ENCODE peak calls at places on chromosome 9, in six cellular contexts. One of them, this sample, is unnamed.
A peak's percentile ranks its signal among the peaks of the same experiment; 100 is the strongest.

GRCh38 chr9:22204240-22204639 is 195.1 kb upstream of the CDKN2B start:
- DNase-seq in neural progenitor cell: no peak
- DNase-seq in Peyer's patch: no peak
- DNase-seq in left ventricle myocardium inferior: no peak
- DNase-seq in colonic mucosa: no peak
- DNase-seq in lower leg skin: no peak
- DNase-seq in this sample: no peak

GRCh38 chr9:133173056-133173455 is 9.3 kb upstream of the GBGT1 start:
- DNase-seq in neural progenitor cell: no peak
- DNase-seq in Peyer's patch: no peak
- DNase-seq in left ventricle myocardium inferior: no peak
- DNase-seq in colonic mucosa: no peak
- DNase-seq in lower leg skin: no peak
- DNase-seq in this sample: no peak

GRCh38 chr9:79877943-79878612 is 306.3 kb downstream of the TLE4 start:
- DNase-seq in neural progenitor cell: no peak
- DNase-seq in Peyer's patch: no peak
- DNase-seq in left ventricle myocardium inferior: no peak
- DNase-seq in colonic mucosa: no peak
- DNase-seq in lower leg skin: no peak
- DNase-seq in this sample: no peak

GRCh38 chr9:35322075-35322885 is 160.5 kb downstream of the UNC13B start:
- DNase-seq in neural progenitor cell: no peak
- DNase-seq in Peyer's patch: no peak
- DNase-seq in left ventricle myocardium inferior: no peak
- DNase-seq in colonic mucosa: no peak
- DNase-seq in lower leg skin: no peak
- DNase-seq in this sample: no peak

GRCh38 chr9:34518110-34518616 is 4.6 kb downstream of the ENHO start:
- DNase-seq in neural progenitor cell: no peak
- DNase-seq in Peyer's patch: no peak
- DNase-seq in left ventricle myocardium inferior: no peak
- DNase-seq in colonic mucosa: no peak
- DNase-seq in lower leg skin: no peak
- DNase-seq in this sample: no peak

GRCh38 chr9:125646222-125647100 is 60.5 kb downstream of the MAPKAP1 start:
- DNase-seq in neural progenitor cell: no peak
- DNase-seq in Peyer's patch: no peak
- DNase-seq in left ventricle myocardium inferior: no peak
- DNase-seq in colonic mucosa: no peak
- DNase-seq in lower leg skin: no peak
- DNase-seq in this sample: peak; percentile 48

GRCh38 chr9:96100385-96100978 is 201.5 kb downstream of the HSD17B3 start:
- DNase-seq in neural progenitor cell: no peak
- DNase-seq in Peyer's patch: no peak
- DNase-seq in left ventricle myocardium inferior: no peak
- DNase-seq in colonic mucosa: no peak
- DNase-seq in lower leg skin: no peak
- DNase-seq in this sample: no peak

GRCh38 chr9:113955076-113955752 is 79.1 kb downstream of the ZNF618 start:
- DNase-seq in neural progenitor cell: no peak
- DNase-seq in Peyer's patch: no peak
- DNase-seq in left ventricle myocardium inferior: no peak
- DNase-seq in colonic mucosa: no peak
- DNase-seq in lower leg skin: peak; percentile 24
- DNase-seq in this sample: peak; percentile 94

GRCh38 chr9:71758785-71759184 is 9.5 kb downstream of the CEMIP2 start:
- DNase-seq in neural progenitor cell: no peak
- DNase-seq in Peyer's patch: no peak
- DNase-seq in left ventricle myocardium inferior: no peak
- DNase-seq in colonic mucosa: peak; percentile 64
- DNase-seq in lower leg skin: no peak
- DNase-seq in this sample: peak; percentile 58

GRCh38 chr9:114246558-114246957 is 76.3 kb upstream of the ORM1 start:
- DNase-seq in neural progenitor cell: no peak
- DNase-seq in Peyer's patch: no peak
- DNase-seq in left ventricle myocardium inferior: no peak
- DNase-seq in colonic mucosa: no peak
- DNase-seq in lower leg skin: no peak
- DNase-seq in this sample: no peak

GRCh38 chr9:33690156-33690908 is 105.0 kb upstream of the PRSS3 start:
- DNase-seq in neural progenitor cell: no peak
- DNase-seq in Peyer's patch: no peak
- DNase-seq in left ventricle myocardium inferior: no peak
- DNase-seq in colonic mucosa: no peak
- DNase-seq in lower leg skin: no peak
- DNase-seq in this sample: no peak

GRCh38 chr9:110835859-110836271 is 167.3 kb downstream of the MUSK start:
- DNase-seq in neural progenitor cell: no peak
- DNase-seq in Peyer's patch: no peak
- DNase-seq in left ventricle myocardium inferior: no peak
- DNase-seq in colonic mucosa: no peak
- DNase-seq in lower leg skin: no peak
- DNase-seq in this sample: no peak

GRCh38 chr9:130023994-130024596 is 18.9 kb downstream of the FNBP1 start:
- DNase-seq in neural progenitor cell: no peak
- DNase-seq in Peyer's patch: no peak
- DNase-seq in left ventricle myocardium inferior: no peak
- DNase-seq in colonic mucosa: no peak
- DNase-seq in lower leg skin: no peak
- DNase-seq in this sample: no peak

GRCh38 chr9:77569335-77569734 is 78.8 kb downstream of the GNA14 start:
- DNase-seq in neural progenitor cell: no peak
- DNase-seq in Peyer's patch: no peak
- DNase-seq in left ventricle myocardium inferior: no peak
- DNase-seq in colonic mucosa: no peak
- DNase-seq in lower leg skin: no peak
- DNase-seq in this sample: no peak

GRCh38 chr9:99778308-99778707 is 43.4 kb upstream of the NR4A3 start:
- DNase-seq in neural progenitor cell: no peak
- DNase-seq in Peyer's patch: no peak
- DNase-seq in left ventricle myocardium inferior: no peak
- DNase-seq in colonic mucosa: no peak
- DNase-seq in lower leg skin: no peak
- DNase-seq in this sample: peak; percentile 34

GRCh38 chr9:136228107-136228875 is 17.3 kb downstream of the QSOX2 start:
- DNase-seq in neural progenitor cell: no peak
- DNase-seq in Peyer's patch: no peak
- DNase-seq in left ventricle myocardium inferior: no peak
- DNase-seq in colonic mucosa: no peak
- DNase-seq in lower leg skin: no peak
- DNase-seq in this sample: peak; percentile 15

GRCh38 chr9:88578486-88579362 is 43.7 kb downstream of the NXNL2 start:
- DNase-seq in neural progenitor cell: peak; percentile 87
- DNase-seq in Peyer's patch: peak; percentile 55
- DNase-seq in left ventricle myocardium inferior: peak; percentile 75
- DNase-seq in colonic mucosa: peak; percentile 87
- DNase-seq in lower leg skin: peak; percentile 54
- DNase-seq in this sample: peak; percentile 72

GRCh38 chr9:105216440-105217178 is 27.8 kb upstream of the SLC44A1 start:
- DNase-seq in neural progenitor cell: no peak
- DNase-seq in Peyer's patch: no peak
- DNase-seq in left ventricle myocardium inferior: peak; percentile 26
- DNase-seq in colonic mucosa: peak; percentile 60
- DNase-seq in lower leg skin: no peak
- DNase-seq in this sample: no peak

GRCh38 chr9:86634501-86634900 is 280.3 kb upstream of the TUT7 start:
- DNase-seq in neural progenitor cell: no peak
- DNase-seq in Peyer's patch: no peak
- DNase-seq in left ventricle myocardium inferior: no peak
- DNase-seq in colonic mucosa: no peak
- DNase-seq in lower leg skin: no peak
- DNase-seq in this sample: no peak

GRCh38 chr9:36987891-36988290 is 46.2 kb downstream of the PAX5 start:
- DNase-seq in neural progenitor cell: peak; percentile 17
- DNase-seq in Peyer's patch: no peak
- DNase-seq in left ventricle myocardium inferior: no peak
- DNase-seq in colonic mucosa: no peak
- DNase-seq in lower leg skin: no peak
- DNase-seq in this sample: no peak

GRCh38 chr9:79684711-79685575 is 113.2 kb downstream of the TLE4 start:
- DNase-seq in neural progenitor cell: no peak
- DNase-seq in Peyer's patch: no peak
- DNase-seq in left ventricle myocardium inferior: no peak
- DNase-seq in colonic mucosa: no peak
- DNase-seq in lower leg skin: no peak
- DNase-seq in this sample: no peak

GRCh38 chr9:28051559-28051958 is 478.3 kb upstream of the C9orf72 start:
- DNase-seq in neural progenitor cell: no peak
- DNase-seq in Peyer's patch: no peak
- DNase-seq in left ventricle myocardium inferior: no peak
- DNase-seq in colonic mucosa: no peak
- DNase-seq in lower leg skin: no peak
- DNase-seq in this sample: no peak

GRCh38 chr9:21968331-21969010 is 25.7 kb downstream of the CDKN2A start:
- DNase-seq in neural progenitor cell: peak; percentile 73
- DNase-seq in Peyer's patch: no peak
- DNase-seq in left ventricle myocardium inferior: no peak
- DNase-seq in colonic mucosa: no peak
- DNase-seq in lower leg skin: no peak
- DNase-seq in this sample: no peak

GRCh38 chr9:34035656-34036055 is 13.0 kb downstream of the UBAP2 start:
- DNase-seq in neural progenitor cell: no peak
- DNase-seq in Peyer's patch: no peak
- DNase-seq in left ventricle myocardium inferior: no peak
- DNase-seq in colonic mucosa: no peak
- DNase-seq in lower leg skin: no peak
- DNase-seq in this sample: no peak

DNA sequence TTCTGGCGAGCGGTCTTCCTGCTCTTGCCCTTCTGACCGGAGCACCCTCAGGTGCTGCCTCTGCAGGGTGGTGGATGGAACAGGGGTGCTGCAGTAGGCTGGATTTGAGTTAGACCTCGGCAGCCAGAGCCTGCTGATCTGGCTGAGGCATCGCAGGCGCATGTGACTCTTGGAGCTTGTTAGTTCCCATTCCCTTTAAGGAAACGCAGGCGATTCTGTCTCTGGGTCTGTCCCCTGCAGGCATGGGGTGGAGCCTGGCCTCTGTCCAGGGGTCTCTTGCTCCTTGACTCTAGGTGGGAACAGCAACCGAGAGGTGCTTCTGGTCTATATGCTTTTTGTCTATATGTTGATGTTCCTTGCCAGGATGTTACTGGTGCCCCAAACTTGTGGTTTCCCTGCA is 3.1 kb downstream of the WNK2 start:
- DNase-seq in neural progenitor cell: no peak
- DNase-seq in Peyer's patch: no peak
- DNase-seq in left ventricle myocardium inferior: peak; percentile 75
- DNase-seq in colonic mucosa: peak; percentile 68
- DNase-seq in lower leg skin: no peak
- DNase-seq in this sample: no peak
- H3K4me3 ChIP-seq in neural progenitor cell: no peak overlapping the region
- H3K4me3 ChIP-seq in Peyer's patch: peak overlapping the region; percentile 91
- H3K4me3 ChIP-seq in left ventricle myocardium inferior: peak overlapping the region; percentile 76
- H3K4me3 ChIP-seq in colonic mucosa: peak overlapping the region; percentile 58
- H3K4me3 ChIP-seq in lower leg skin: no peak overlapping the region
- H3K4me3 ChIP-seq in this sample: no peak overlapping the region

DNA sequence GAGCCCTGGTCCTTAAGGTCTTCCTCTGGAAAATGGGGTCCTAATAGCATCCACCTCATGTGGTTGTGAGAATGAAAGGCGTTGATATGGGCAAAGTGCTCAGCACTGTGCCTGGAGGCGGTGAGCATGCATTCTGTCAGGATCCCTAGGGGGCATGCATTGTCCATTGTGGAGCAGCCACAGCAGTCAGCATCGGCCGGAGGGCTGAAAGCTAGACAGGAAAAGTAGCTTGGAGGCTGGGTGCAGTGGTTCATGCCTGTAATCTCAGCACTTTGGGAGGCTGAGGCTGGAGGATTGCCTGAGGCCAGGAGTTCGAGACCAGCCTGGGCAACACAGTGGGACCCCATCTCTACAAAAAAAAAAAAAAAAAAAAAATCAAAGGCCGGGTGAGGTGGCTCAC is 122.2 kb downstream of the LHX2 start:
- DNase-seq in neural progenitor cell: peak; percentile 63
- DNase-seq in Peyer's patch: no peak
- DNase-seq in left ventricle myocardium inferior: no peak
- DNase-seq in colonic mucosa: peak; percentile 64
- DNase-seq in lower leg skin: no peak
- DNase-seq in this sample: peak; percentile 28
- TF ChIP-seq CTCF in neural progenitor cell: peak; percentile 31
- TF ChIP-seq CTCF in Peyer's patch: peak; percentile 66
- TF ChIP-seq CTCF in left ventricle myocardium inferior: peak; percentile 44
- TF ChIP-seq CTCF in colonic mucosa: peak; percentile 12
- TF ChIP-seq CTCF in lower leg skin: no peak
- TF ChIP-seq CTCF in this sample: peak; percentile 39

GRCh38 chr9:81586786-81587185 is 102.6 kb downstream of the TLE1 start:
- DNase-seq in neural progenitor cell: no peak
- DNase-seq in Peyer's patch: no peak
- DNase-seq in left ventricle myocardium inferior: no peak
- DNase-seq in colonic mucosa: no peak
- DNase-seq in lower leg skin: no peak
- DNase-seq in this sample: no peak
- H3K4me3 ChIP-seq in neural progenitor cell: no peak overlapping the region
- H3K4me3 ChIP-seq in Peyer's patch: no peak overlapping the region
- H3K4me3 ChIP-seq in left ventricle myocardium inferior: no peak overlapping the region
- H3K4me3 ChIP-seq in colonic mucosa: no peak overlapping the region
- H3K4me3 ChIP-seq in lower leg skin: no peak overlapping the region
- H3K4me3 ChIP-seq in this sample: no peak overlapping the region

GRCh38 chr9:75812139-75812538 is 78.3 kb upstream of the PCSK5 start:
- DNase-seq in neural progenitor cell: no peak
- DNase-seq in Peyer's patch: no peak
- DNase-seq in left ventricle myocardium inferior: no peak
- DNase-seq in colonic mucosa: no peak
- DNase-seq in lower leg skin: no peak
- DNase-seq in this sample: no peak
- TF ChIP-seq CTCF in neural progenitor cell: no peak
- TF ChIP-seq CTCF in Peyer's patch: no peak
- TF ChIP-seq CTCF in left ventricle myocardium inferior: no peak
- TF ChIP-seq CTCF in colonic mucosa: no peak
- TF ChIP-seq CTCF in lower leg skin: no peak
- TF ChIP-seq CTCF in this sample: no peak

DNA sequence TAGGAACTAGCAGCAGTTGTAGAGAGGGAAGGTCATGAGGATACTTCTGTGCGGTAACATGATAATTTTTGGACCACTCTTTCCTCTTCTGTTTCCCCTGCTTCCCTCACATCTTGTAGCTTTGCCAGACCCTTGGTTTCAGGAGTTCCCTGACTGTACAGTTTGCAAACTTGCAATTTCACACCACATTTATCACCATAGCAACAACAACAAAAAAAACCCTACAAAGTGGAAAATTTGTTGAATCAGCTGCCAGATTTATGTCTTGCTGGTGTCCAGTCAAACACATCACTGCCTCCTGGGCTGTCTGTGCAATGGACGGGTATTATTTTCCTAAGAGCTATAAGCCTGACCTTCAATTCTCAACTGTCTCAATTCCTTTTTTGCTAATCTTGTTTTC is 751.6 kb downstream of the TLR4 start:
- DNase-seq in neural progenitor cell: no peak
- DNase-seq in Peyer's patch: no peak
- DNase-seq in left ventricle myocardium inferior: no peak
- DNase-seq in colonic mucosa: no peak
- DNase-seq in lower leg skin: no peak
- DNase-seq in this sample: no peak
- H3K4me3 ChIP-seq in neural progenitor cell: no peak overlapping the region
- H3K4me3 ChIP-seq in Peyer's patch: no peak overlapping the region
- H3K4me3 ChIP-seq in left ventricle myocardium inferior: no peak overlapping the region
- H3K4me3 ChIP-seq in colonic mucosa: no peak overlapping the region
- H3K4me3 ChIP-seq in lower leg skin: no peak overlapping the region
- H3K4me3 ChIP-seq in this sample: no peak overlapping the region

This sample was measured in fibroblast of villous mesenchyme.